ENCODE peak calls at places on chromosomes 11 and 22, in four cellular contexts. F is SW480, K is NCI-H1092, Y is left ventricle myocardium superior. Z is an unnamed sample.

GRCh38 chr11:79762271-79762935 is 321.6 kb upstream of the TENM4 start:
- DNase-seq in F (peak), K (no peak), Y (no peak), Z (no peak)

GRCh38 chr11:107704432-107704831 is 7.4 kb downstream of the SLN start:
- DNase-seq in Y (no peak), F (no peak), K (no peak), Z (no peak)

GRCh38 chr11:2558861-2559526 is 114.2 kb downstream of the KCNQ1 start:
- DNase-seq in Y (no peak), K (no peak), F (no peak), Z (no peak)

GRCh38 chr11:18493310-18493709 is 33.4 kb downstream of the TSG101 start:
- DNase-seq in Y (no peak), K (no peak), F (no peak), Z (no peak)

GRCh38 chr11:14687943-14688627 is 44.5 kb downstream of the PDE3B start:
- DNase-seq in K (peak), F (no peak), Y (no peak), Z (no peak)

GRCh38 chr22:27836181-27836580 is 34.6 kb upstream of the MN1 start:
- DNase-seq in Y (no peak), F (no peak), K (no peak), Z (no peak)

GRCh38 chr11:2272241-2272945 is 2.0 kb upstream of the ASCL2 start:
- DNase-seq in Y (no peak), K (no peak), F (no peak), Z (no peak)

GRCh38 chr11:65790902-65791650 is 4.2 kb downstream of the OVOL1 start:
- DNase-seq in Y (no peak), K (no peak), F (no peak), Z (no peak)

GRCh38 chr11:113690619-113691569 is 15.2 kb downstream of the TMPRSS5 start:
- DNase-seq in K (no peak), Y (no peak), F (peak), Z (no peak)

GRCh38 chr11:6301096-6301495 is 19.2 kb downstream of the CAVIN3 start:
- DNase-seq in K (no peak), Y (no peak), F (no peak), Z (no peak)

GRCh38 chr22:46515208-46516111 is 22.0 kb downstream of the CELSR1 start:
- DNase-seq in F (no peak), K (no peak), Y (peak), Z (no peak)

GRCh38 chr22:26185190-26185589 is 15.9 kb downstream of the SEZ6L start:
- DNase-seq in F (no peak), K (no peak), Y (no peak), Z (no peak)

GRCh38 chr11:102144357-102145342 is 34.4 kb downstream of the YAP1 start:
- DNase-seq in K (no peak), Y (no peak), F (no peak), Z (no peak)

GRCh38 chr11:58965246-58965985 is 26.1 kb downstream of the GLYATL1 start:
- DNase-seq in F (peak), Y (no peak), K (no peak), Z (no peak)

GRCh38 chr11:65899356-65900124 is 648 bp downstream of the FOSL1 start:
- DNase-seq in Y (peak), F (peak), K (no peak), Z (no peak)

GRCh38 chr11:33778682-33779081 is 4.4 kb upstream of the FBXO3 start:
- DNase-seq in Y (no peak), F (no peak), K (no peak), Z (peak)

GRCh38 chr11:11291432-11292015 is 61.5 kb downstream of the CSNK2A3 start:
- DNase-seq in F (no peak), K (peak), Y (no peak), Z (no peak)

GRCh38 chr11:86977441-86978050 is 22.4 kb upstream of the FZD4 start:
- DNase-seq in K (no peak), F (no peak), Y (peak), Z (no peak)

GRCh38 chr22:30607939-30608338 is 965 bp downstream of the TCN2 start:
- DNase-seq in K (no peak), F (no peak), Y (peak), Z (no peak)

GRCh38 chr22:49532831-49533802 is 294.6 kb downstream of the BRD1 start:
- DNase-seq in F (no peak), K (no peak), Y (no peak), Z (peak)

Z was measured in NCI-H524 treated with DMSO at 0.1 percent for 48 hours.